ENCODE peak calls at places on chromosomes 11 and 22, in six cellular contexts. O, H, J, X, N and E are unnamed samples.

GRCh38 chr11:131457163-131457562 is 86.7 kb downstream of the NTM start:
- DNase-seq in J (no peak), X (no peak), O (no peak), N (no peak), H (no peak), E (no peak)

GRCh38 chr11:34680918-34681554 is 60.1 kb downstream of the EHF start:
- DNase-seq in N (no peak), X (peak), H (no peak), J (peak), O (no peak), E (no peak)

GRCh38 chr11:117618956-117619355 is 178.1 kb downstream of the DSCAML1 start:
- DNase-seq in N (no peak), J (no peak), H (peak), X (no peak), O (no peak), E (peak)

GRCh38 chr11:69044111-69045013 is 4.4 kb upstream of the TPCN2 start:
- DNase-seq in O (peak), N (no peak), X (peak), J (peak), H (peak), E (peak)

GRCh38 chr11:5596611-5597201 is at the start of gene TRIM6:
- DNase-seq in J (peak), N (no peak), O (peak), H (peak), X (peak), E (peak)

GRCh38 chr11:3732671-3733070 is 61.5 kb upstream of the CHRNA10 start:
- DNase-seq in N (no peak), H (no peak), O (no peak), J (no peak), X (no peak), E (no peak)

GRCh38 chr11:1876361-1877063 is 15.2 kb downstream of the PRR33 start:
- DNase-seq in N (peak), X (peak), J (peak), H (peak), O (no peak), E (no peak)

GRCh38 chr22:30752771-30753170 is 58.1 kb downstream of the OSBP2 start:
- DNase-seq in O (no peak), J (no peak), N (no peak), X (no peak), H (no peak), E (no peak)

GRCh38 chr22:49825944-49826602 is 1.6 kb downstream of the BRD1 start:
- DNase-seq in H (no peak), X (peak), O (no peak), N (peak), J (peak), E (peak)

GRCh38 chr22:37318255-37319109 is 36.2 kb downstream of the CYTH4 start:
- DNase-seq in H (no peak), J (no peak), X (no peak), N (no peak), O (no peak), E (no peak)

GRCh38 chr11:12377824-12378593 is 638 bp downstream of the PARVA start:
- DNase-seq in N (no peak), X (peak), H (peak), O (peak), J (peak), E (no peak)

GRCh38 chr11:19111809-19112208 is 5.2 kb upstream of the ZDHHC13 start:
- DNase-seq in O (no peak), X (no peak), J (no peak), H (no peak), N (no peak), E (no peak)

GRCh38 chr11:69339041-69339733 is 45.2 kb downstream of the MYEOV start:
- DNase-seq in N (no peak), O (peak), J (no peak), X (no peak), H (no peak), E (no peak)

GRCh38 chr22:39559456-39560105 is 11.0 kb upstream of the CACNA1I start:
- DNase-seq in J (no peak), O (no peak), X (no peak), H (no peak), N (no peak), E (peak)

GRCh38 chr11:64990222-64990918 is 6.4 kb downstream of the BATF2 start:
- DNase-seq in N (no peak), H (peak), J (peak), O (no peak), X (peak), E (peak)

GRCh38 chr22:36964110-36964509 is 50.7 kb downstream of the CSF2RB start:
- DNase-seq in J (no peak), N (no peak), H (no peak), X (no peak), O (no peak), E (no peak)

GRCh38 chr22:45237065-45237990 is 3.4 kb downstream of the KIAA0930 start:
- DNase-seq in N (no peak), H (no peak), J (no peak), X (no peak), O (no peak), E (no peak)

GRCh38 chr11:73320786-73321325 is 12.8 kb downstream of the ARHGEF17 start:
- DNase-seq in J (peak), O (no peak), H (peak), X (peak), N (no peak), E (no peak)

GRCh38 chr11:36736103-36736502 is 138.1 kb upstream of the RAG2 start:
- DNase-seq in N (no peak), H (no peak), X (no peak), O (no peak), J (no peak), E (no peak)

GRCh38 chr11:94602430-94603372 is 35.5 kb downstream of the PIWIL4 start:
- DNase-seq in X (peak), J (peak), N (peak), O (no peak), H (peak), E (peak)

GRCh38 chr11:45158210-45158644 is 11.8 kb downstream of the PRDM11 start:
- DNase-seq in J (no peak), X (no peak), O (peak), H (peak), N (no peak), E (no peak)

GRCh38 chr11:78228467-78228866 is 39.7 kb downstream of the USP35 start:
- DNase-seq in X (peak), J (peak), O (peak), H (no peak), N (no peak), E (peak)

GRCh38 chr11:109983358-109983757 is 109.8 kb upstream of the ZC3H12C start:
- DNase-seq in X (no peak), N (no peak), J (no peak), H (no peak), O (no peak), E (no peak)

GRCh38 chr11:67484847-67485311 is 2.1 kb downstream of the AIP start:
- DNase-seq in X (no peak), O (no peak), H (peak), J (no peak), N (peak), E (peak)

GRCh38 chr11:15569626-15570025 is 454.9 kb downstream of the INSC start:
- DNase-seq in H (no peak), J (peak), X (no peak), N (no peak), O (no peak), E (no peak)

GRCh38 chr11:62273284-62273683 is 3.3 kb downstream of the SCGB2A2 start:
- DNase-seq in H (no peak), N (no peak), X (no peak), O (no peak), J (no peak), E (no peak)

GRCh38 chr11:128745296-128746183 is 51.7 kb downstream of the FLI1 start:
- DNase-seq in J (peak), H (no peak), N (no peak), X (peak), O (no peak), E (no peak)

GRCh38 chr11:108914211-108914610 is 249.3 kb downstream of the DDX10 start:
- DNase-seq in J (no peak), O (no peak), N (no peak), X (no peak), H (no peak), E (no peak)

GRCh38 chr22:31635638-31636306 is 26.2 kb downstream of the PISD start:
- DNase-seq in H (no peak), X (no peak), O (no peak), N (no peak), J (no peak), E (peak)

GRCh38 chr22:38973289-38974169 is 8.6 kb upstream of the APOBEC3B start:
- DNase-seq in J (peak), X (peak), O (no peak), N (peak), H (no peak), E (peak)

GRCh38 chr22:43147821-43148220 is 3.5 kb upstream of the TSPO start:
- DNase-seq in O (no peak), J (no peak), H (no peak), N (no peak), X (no peak), E (peak)

GRCh38 chr11:126512741-126513715 is 157.5 kb downstream of the ST3GAL4 start:
- DNase-seq in O (no peak), J (no peak), X (no peak), N (no peak), H (peak), E (no peak)

GRCh38 chr11:126514061-126514713 is 158.7 kb downstream of the ST3GAL4 start:
- DNase-seq in J (no peak), N (no peak), X (peak), H (peak), O (no peak), E (no peak)

GRCh38 chr11:126511475-126512115 is 156.1 kb downstream of the ST3GAL4 start:
- DNase-seq in O (no peak), H (peak), J (no peak), X (no peak), N (no peak), E (no peak)

GRCh38 chr11:126510621-126511370 is 155.3 kb downstream of the ST3GAL4 start:
- DNase-seq in X (no peak), N (no peak), H (peak), O (no peak), J (no peak), E (no peak)

DNA sequence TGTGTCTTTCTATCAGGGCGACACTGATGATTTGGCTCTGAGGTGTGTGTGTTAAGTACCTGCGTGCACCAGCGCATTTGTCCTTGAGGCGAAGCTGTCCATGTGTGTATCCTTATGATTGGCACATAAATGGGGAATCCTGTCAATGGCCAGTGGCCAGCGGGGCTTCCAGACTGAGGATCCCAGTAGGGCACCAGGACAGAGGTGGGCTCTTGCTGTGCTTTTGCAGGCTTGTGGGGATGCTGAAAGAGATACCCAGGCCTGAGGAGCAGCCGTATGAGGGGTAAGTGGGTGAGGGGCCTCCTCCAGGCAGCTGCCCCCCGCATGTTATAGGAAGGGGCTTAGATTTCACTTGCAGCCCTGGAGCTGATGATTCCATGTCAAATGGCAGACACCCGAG is 156.8 kb downstream of the ST3GAL4 start:
- DNase-seq in J (no peak), N (no peak), O (no peak), H (peak), X (no peak), E (no peak)
- H3K4me3 ChIP-seq in J (no peak), N (no peak), O (no peak), H (no peak), X (no peak), E (no peak)

GRCh38 chr11:88508808-88509581 is 171.5 kb upstream of the CTSC start:
- DNase-seq in J (peak), N (peak), X (peak), H (no peak), O (no peak), E (no peak)
- H3K4me3 ChIP-seq in J (peak), N (peak), X (peak), H (peak), O (peak), E (no peak)

DNA sequence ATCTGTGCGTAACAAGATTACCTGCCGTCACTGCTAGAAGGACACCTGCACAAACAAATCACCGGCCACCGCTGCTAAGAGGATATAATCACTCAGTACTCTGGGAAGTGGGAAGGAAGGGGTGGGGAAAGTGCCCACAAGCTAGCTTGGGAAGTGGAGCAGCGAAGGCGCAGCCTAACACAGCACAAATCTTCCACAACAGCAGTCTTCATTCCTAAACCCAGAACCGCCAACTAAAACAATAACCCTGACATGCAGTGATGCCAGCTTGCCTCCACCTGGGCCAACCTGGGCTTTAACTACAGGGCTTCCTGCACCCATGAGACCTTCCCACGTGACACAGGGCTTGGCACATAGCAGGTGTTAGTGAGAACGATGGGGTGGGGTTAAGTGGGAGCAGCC is 5.1 kb downstream of the DGCR2 start:
- DNase-seq in J (no peak), H (no peak), N (no peak), O (no peak), X (no peak), E (no peak)
- H3K4me3 ChIP-seq in J (no peak), H (no peak), N (no peak), O (no peak), X (no peak), E (no peak)

GRCh38 chr11:26993965-26994446 is at the start of gene FIBIN:
- DNase-seq in J (peak), X (peak), H (peak), N (no peak), O (peak), E (no peak)

GRCh38 chr11:26994579-26995210 is 783 bp downstream of the FIBIN start:
- DNase-seq in H (peak), N (no peak), X (no peak), O (peak), J (no peak), E (no peak)

GRCh38 chr11:26992031-26992541 is 1.8 kb upstream of the FIBIN start:
- DNase-seq in H (no peak), X (peak), O (no peak), J (peak), N (no peak), E (no peak)

DNA sequence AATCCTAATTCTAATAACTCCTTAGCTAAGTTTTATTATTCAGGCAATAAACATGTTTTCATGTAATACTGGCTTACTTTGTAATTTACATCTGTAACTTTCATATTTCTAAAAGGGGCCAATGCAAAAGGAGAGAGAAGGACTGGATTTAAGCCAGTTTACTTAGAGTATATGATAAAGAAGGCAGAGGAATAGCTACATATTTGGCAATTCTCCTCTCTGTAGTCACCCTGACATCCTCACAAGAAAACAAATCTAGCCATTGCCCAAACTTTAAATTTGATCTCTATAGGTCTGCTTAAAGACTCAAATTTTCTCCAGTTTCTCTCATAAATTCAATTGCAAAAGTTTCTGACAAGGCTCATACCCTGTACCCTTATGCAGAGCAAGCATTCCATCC is 2.1 kb downstream of the FIBIN start:
- DNase-seq in O (no peak), H (no peak), J (no peak), N (no peak), X (no peak), E (no peak)
- H3K4me3 ChIP-seq in O (peak), H (peak), J (peak), N (no peak), X (peak), E (no peak)

DNA sequence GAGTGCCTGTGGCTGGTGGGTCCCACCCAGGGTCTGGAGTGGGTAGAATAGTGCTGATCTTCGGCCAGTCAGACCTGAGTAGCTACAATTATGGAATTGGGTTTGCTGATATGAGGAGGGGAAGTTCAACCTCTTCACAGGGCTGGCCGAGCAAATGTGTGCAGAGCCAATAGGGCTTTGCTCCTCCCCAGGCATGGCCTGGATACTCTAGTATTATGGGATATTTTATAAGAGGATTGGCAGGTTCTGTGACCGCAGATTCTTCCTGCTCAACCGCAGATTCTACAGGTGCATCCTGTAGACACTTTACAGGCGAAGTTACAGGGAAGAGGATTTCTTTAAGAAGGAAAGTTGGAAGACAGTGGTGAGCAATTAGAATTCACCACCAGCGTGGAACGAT is 44.3 kb downstream of the TBC1D22A start:
- DNase-seq in N (no peak), H (no peak), J (no peak), O (no peak), X (no peak), E (no peak)
- H3K4me3 ChIP-seq in N (no peak), H (no peak), J (no peak), O (no peak), X (no peak), E (no peak)

GRCh38 chr22:35844886-35845285 is 127.2 kb downstream of the APOL5 start:
- DNase-seq in J (no peak), O (no peak), H (no peak), N (no peak), X (no peak), E (no peak)
- H3K4me3 ChIP-seq in J (no peak), O (no peak), H (no peak), N (no peak), X (no peak), E (no peak)

GRCh38 chr11:71453911-71454304 is 905 bp downstream of the NADSYN1 start:
- DNase-seq in J (no peak), H (no peak), O (no peak), X (no peak), N (no peak), E (peak)
- H3K4me3 ChIP-seq in J (peak), H (peak), O (peak), X (peak), N (peak), E (peak)